ENCODE peak calls at places on chromosomes 13 and 19, in six cellular contexts. F is fibroblast of lung, N is BE2C, Q is uterus, A is ureter, B is right cardiac atrium. U is an unnamed sample.
A peak's percentile ranks its signal among the peaks of the same experiment; 100 is the strongest.

GRCh38 chr19:8731428-8732169 is 10.2 kb downstream of the OR2Z1 start:
- DNase-seq in F (no peak), N (no peak), Q (no peak), A (no peak), B (no peak), U (peak; percentile 10)

GRCh38 chr13:46622013-46622917 is 69.3 kb downstream of the LRCH1 start:
- DNase-seq in F (no peak), N (no peak), Q (no peak), A (no peak), B (no peak), U (peak; percentile 60)

GRCh38 chr13:31022491-31022890 is 90.0 kb downstream of the TEX26 start:
- DNase-seq in F (no peak), N (no peak), Q (no peak), A (no peak), B (no peak), U (no peak)

GRCh38 chr19:38711726-38712153 is 32.5 kb downstream of the CAPN12 start:
- DNase-seq in F (peak; percentile 95), N (no peak), Q (peak; percentile 60), A (no peak), B (peak; percentile 79), U (no peak)

GRCh38 chr19:39998511-39998910 is 1.7 kb downstream of the ZNF546 start:
- DNase-seq in F (peak; percentile 38), N (no peak), Q (no peak), A (no peak), B (no peak), U (no peak)

GRCh38 chr19:10583021-10583776 is 3.9 kb downstream of the AP1M2 start:
- DNase-seq in F (no peak), N (no peak), Q (no peak), A (no peak), B (no peak), U (no peak)

GRCh38 chr19:42282036-42282762 is 13.1 kb downstream of the CIC start:
- DNase-seq in F (peak; percentile 52), N (peak; percentile 20), Q (peak; percentile 51), A (peak; percentile 49), B (peak; percentile 63), U (no peak)

GRCh38 chr19:45790942-45791341 is 1.7 kb downstream of the DMWD start:
- DNase-seq in F (no peak), N (no peak), Q (no peak), A (no peak), B (no peak), U (no peak)

GRCh38 chr19:41699231-41699967 is 9.0 kb upstream of the CEACAM5 start:
- DNase-seq in F (no peak), N (no peak), Q (peak; percentile 8), A (peak; percentile 29), B (no peak), U (no peak)

GRCh38 chr19:58515259-58515658 is 3.5 kb upstream of the SLC27A5 start:
- DNase-seq in F (no peak), N (no peak), Q (no peak), A (no peak), B (no peak), U (no peak)

GRCh38 chr19:30237146-30237545 is 135.0 kb upstream of the ZNF536 start:
- DNase-seq in F (no peak), N (no peak), Q (no peak), A (no peak), B (no peak), U (no peak)

GRCh38 chr19:8240274-8241229 is 31.4 kb downstream of the CERS4 start:
- DNase-seq in F (peak; percentile 97), N (peak; percentile 80), Q (peak; percentile 89), A (peak; percentile 93), B (peak; percentile 95), U (peak; percentile 82)

GRCh38 chr19:6800991-6801396 is 28.5 kb downstream of the VAV1 start:
- DNase-seq in F (peak; percentile 89), N (no peak), Q (no peak), A (no peak), B (no peak), U (peak; percentile 47)

GRCh38 chr19:10471909-10472308 is 31.2 kb downstream of the KEAP1 start:
- DNase-seq in F (peak; percentile 38), N (no peak), Q (no peak), A (no peak), B (no peak), U (no peak)